ENCODE peak calls at places on chromosomes 11 and 22, in nine cellular contexts. M, Z, I, R, F, Y, H, J and Q are unnamed samples.

GRCh38 chr11:111454561-111455192 is 57.5 kb downstream of the BTG4 start:
- DNase-seq in M (peak), H (peak), R (peak), I (peak), Z (peak), J (no peak), F (peak), Y (peak), Q (peak)

GRCh38 chr11:35182317-35182939 is 43.5 kb downstream of the CD44 start:
- DNase-seq in Z (no peak), H (no peak), Y (no peak), J (no peak), F (no peak), I (no peak), R (no peak), M (no peak), Q (no peak)

GRCh38 chr11:26688701-26689100 is 33.2 kb downstream of the SLC5A12 start:
- DNase-seq in Y (no peak), M (no peak), F (no peak), H (no peak), R (no peak), Z (no peak), I (no peak), J (no peak), Q (no peak)

GRCh38 chr11:7077101-7077500 is 11.7 kb upstream of the RBMXL2 start:
- DNase-seq in M (peak), J (no peak), R (no peak), Y (peak), Z (peak), H (no peak), F (no peak), I (no peak), Q (no peak)

GRCh38 chr22:46830001-46830715 is 67.7 kb downstream of the TBC1D22A start:
- DNase-seq in I (peak), M (peak), F (no peak), H (peak), Y (peak), J (no peak), R (no peak), Z (no peak), Q (no peak)

GRCh38 chr22:49183208-49183825 is 644.4 kb downstream of the BRD1 start:
- DNase-seq in Y (no peak), M (no peak), H (no peak), I (no peak), Z (no peak), R (no peak), J (no peak), F (no peak), Q (no peak)

GRCh38 chr22:17767236-17768065 is 6.8 kb downstream of the BID start:
- DNase-seq in F (peak), M (no peak), R (peak), Y (no peak), J (no peak), I (no peak), Z (no peak), H (no peak), Q (no peak)

GRCh38 chr22:46748206-46748947 is 10.3 kb upstream of the CERK start:
- DNase-seq in I (no peak), Y (no peak), J (no peak), H (no peak), M (no peak), F (no peak), Z (no peak), R (no peak), Q (no peak)

GRCh38 chr22:36610056-36610455 is 81.1 kb upstream of the EIF3D start:
- DNase-seq in J (no peak), H (no peak), Y (no peak), Z (no peak), I (no peak), M (no peak), R (no peak), F (no peak), Q (no peak)

GRCh38 chr11:70142171-70142875 is 60.8 kb upstream of the FADD start:
- DNase-seq in J (no peak), H (no peak), Y (no peak), M (no peak), R (no peak), I (peak), F (no peak), Z (no peak), Q (no peak)

GRCh38 chr11:12454782-12455181 is 77.4 kb downstream of the PARVA start:
- DNase-seq in M (no peak), Z (no peak), J (no peak), F (no peak), H (no peak), I (peak), Y (no peak), R (no peak), Q (no peak)